ENCODE peak calls at places on chromosomes 5 and 9, in seven cellular contexts. E, T, V, O, Y, U and W are unnamed samples.

GRCh38 chr5:127723571-127723970 is 20.4 kb downstream of the CCDC192 start:
- DNase-seq in E (peak), T (no peak), V (peak), O (no peak), Y (no peak), U (no peak), W (no peak)

GRCh38 chr5:142184939-142185526 is 76.5 kb downstream of the NDFIP1 start:
- DNase-seq in E (no peak), T (no peak), V (no peak), O (no peak), Y (peak), U (no peak), W (peak)

GRCh38 chr9:73911814-73912213 is 585.3 kb upstream of the RORB start:
- DNase-seq in E (no peak), T (no peak), V (no peak), O (no peak), Y (no peak), U (no peak), W (no peak)

GRCh38 chr5:58773744-58774441 is 191.0 kb downstream of the RAB3C start:
- DNase-seq in E (no peak), T (no peak), V (no peak), O (no peak), Y (no peak), U (no peak), W (no peak)

GRCh38 chr9:35660966-35661413 is 2.9 kb downstream of the CCDC107 start:
- DNase-seq in E (peak), T (no peak), V (no peak), O (peak), Y (no peak), U (peak), W (peak)

GRCh38 chr9:130780865-130781504 is 54.1 kb upstream of the ABL1 start:
- DNase-seq in E (peak), T (no peak), V (no peak), O (no peak), Y (no peak), U (no peak), W (no peak)

GRCh38 chr5:145484195-145484594 is 350.9 kb downstream of the PRELID2 start:
- DNase-seq in E (peak), T (no peak), V (no peak), O (peak), Y (no peak), U (no peak), W (no peak)

GRCh38 chr5:107621089-107621488 is 49.6 kb downstream of the EFNA5 start:
- DNase-seq in E (no peak), T (no peak), V (no peak), O (no peak), Y (no peak), U (no peak), W (no peak)

GRCh38 chr9:34559616-34560546 is 29.6 kb downstream of the CNTFR start:
- DNase-seq in E (peak), T (no peak), V (no peak), O (no peak), Y (peak), U (peak), W (no peak)

GRCh38 chr5:72281764-72282499 is 38.1 kb downstream of the MRPS27 start:
- DNase-seq in E (peak), T (no peak), V (no peak), O (peak), Y (peak), U (peak), W (no peak)

DNA sequence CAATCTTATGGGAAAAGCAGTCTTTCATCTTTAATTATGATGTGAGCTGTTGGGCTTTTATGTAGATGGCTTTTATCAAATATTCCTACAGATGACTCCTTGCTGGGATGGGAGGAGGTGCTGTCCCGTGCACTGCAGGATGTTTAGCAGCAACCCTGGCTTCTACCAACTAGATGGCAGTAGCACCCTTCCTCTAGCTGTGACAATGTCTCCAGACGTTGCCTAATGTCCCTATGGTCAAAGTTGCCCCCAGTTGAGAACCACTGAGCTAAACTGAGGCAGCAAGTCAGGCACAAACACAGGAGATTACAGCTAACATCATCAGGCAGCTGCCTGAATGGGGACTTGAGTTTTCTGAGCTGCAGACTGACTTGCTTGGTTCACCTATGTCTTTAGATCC is 401.9 kb upstream of the PDE4D start:
- DNase-seq in E (peak), T (peak), V (no peak), O (peak), Y (peak), U (peak), W (peak)
- TF ChIP-seq CTCF in E (peak), T (peak), V (no peak), O (peak), Y (peak), U (peak), W (peak)

DNA sequence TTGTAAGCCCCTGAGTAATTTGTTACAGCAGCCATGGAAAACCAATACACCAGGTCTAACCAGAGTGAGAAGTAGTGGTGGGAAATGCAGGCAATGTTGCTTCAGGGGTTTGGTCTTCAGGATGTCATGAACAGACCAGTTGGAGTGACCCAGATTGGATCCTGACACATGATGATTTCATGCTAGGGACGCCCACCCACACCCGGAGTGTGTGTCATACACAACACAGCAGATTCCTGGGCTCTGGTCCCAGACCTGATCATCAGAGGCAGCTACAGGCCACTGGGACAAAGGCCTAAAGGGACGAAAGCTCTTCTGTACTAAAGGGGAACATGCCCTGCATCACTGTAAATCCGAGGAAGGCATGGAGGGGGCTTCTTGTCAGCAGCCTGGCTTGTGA is 194.2 kb downstream of the NSG2 start:
- DNase-seq in E (no peak), T (no peak), V (no peak), O (no peak), Y (no peak), U (no peak), W (no peak)
- TF ChIP-seq REST in E (no peak), T (no peak), V (no peak), O (no peak), Y (no peak), U (no peak), W (no peak)

GRCh38 chr5:31033295-31033694 is 160.2 kb upstream of the CDH6 start:
- DNase-seq in E (no peak), T (no peak), V (no peak), O (no peak), Y (no peak), U (no peak), W (no peak)

GRCh38 chr5:31027726-31028125 is 165.8 kb upstream of the CDH6 start:
- DNase-seq in E (peak), T (no peak), V (no peak), O (no peak), Y (no peak), U (peak), W (no peak)

DNA sequence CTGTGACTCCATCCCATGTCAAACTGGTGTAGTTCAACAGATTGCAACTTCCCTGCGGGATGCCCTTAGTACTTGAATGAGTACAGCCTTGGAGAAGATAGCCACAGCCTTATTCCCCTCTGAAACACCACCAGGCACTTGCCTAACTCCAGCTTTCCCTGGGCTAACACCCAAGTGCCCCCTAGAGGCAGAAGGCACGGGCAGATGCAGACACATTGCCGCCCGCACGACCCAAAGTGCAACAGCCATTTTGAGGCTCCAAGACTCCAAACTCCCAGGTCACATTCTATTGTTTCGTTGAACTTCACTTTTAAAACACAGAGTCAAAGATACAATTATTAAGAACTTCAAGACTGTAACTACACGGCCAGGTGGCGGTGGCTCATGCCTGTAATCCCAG is 163.6 kb upstream of the CDH6 start:
- DNase-seq in E (peak), T (no peak), V (no peak), O (no peak), Y (peak), U (no peak), W (peak)
- TF ChIP-seq CTCF in E (no peak), T (no peak), V (no peak), O (no peak), Y (no peak), U (peak), W (peak)

GRCh38 chr9:22129134-22129533 is 120.0 kb upstream of the CDKN2B start:
- DNase-seq in E (peak), T (no peak), V (no peak), O (no peak), Y (no peak), U (no peak), W (no peak)
- TF ChIP-seq REST in E (no peak), T (no peak), V (no peak), O (no peak), Y (no peak), U (no peak), W (no peak)

DNA sequence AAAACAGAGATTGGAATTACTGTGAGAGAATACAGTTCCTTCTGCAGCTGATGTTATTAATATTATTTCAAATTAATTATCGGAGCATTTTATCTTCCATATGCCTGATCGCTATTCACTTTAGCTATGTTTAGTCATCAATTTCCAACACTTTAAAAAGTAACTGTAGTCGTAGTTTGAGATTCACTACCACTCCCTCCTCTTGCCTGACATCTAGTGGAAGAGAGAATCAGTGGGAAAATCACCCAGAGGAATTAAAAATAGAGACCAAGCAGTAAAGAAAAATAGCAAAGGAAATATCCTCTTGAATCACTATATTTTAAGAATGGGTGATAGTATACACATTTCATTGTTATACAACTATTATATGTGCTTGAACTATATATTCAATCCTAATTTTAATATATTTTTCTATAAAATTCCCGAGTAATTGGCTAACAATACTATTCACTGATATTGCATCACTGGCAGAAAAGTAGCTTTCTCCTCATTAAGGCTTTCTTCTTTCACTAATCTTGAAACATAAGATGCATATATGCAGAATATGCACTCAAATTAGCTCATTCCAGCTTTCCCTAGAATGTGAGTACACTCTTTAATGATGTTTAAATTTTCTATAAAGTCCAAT is 708.7 kb downstream of the CDH9 start:
- DNase-seq in E (peak), T (no peak), V (no peak), O (no peak), Y (peak), U (no peak), W (peak)
- TF ChIP-seq CTCF in E (peak), T (no peak), V (peak), O (peak), Y (peak), U (peak), W (peak)

DNA sequence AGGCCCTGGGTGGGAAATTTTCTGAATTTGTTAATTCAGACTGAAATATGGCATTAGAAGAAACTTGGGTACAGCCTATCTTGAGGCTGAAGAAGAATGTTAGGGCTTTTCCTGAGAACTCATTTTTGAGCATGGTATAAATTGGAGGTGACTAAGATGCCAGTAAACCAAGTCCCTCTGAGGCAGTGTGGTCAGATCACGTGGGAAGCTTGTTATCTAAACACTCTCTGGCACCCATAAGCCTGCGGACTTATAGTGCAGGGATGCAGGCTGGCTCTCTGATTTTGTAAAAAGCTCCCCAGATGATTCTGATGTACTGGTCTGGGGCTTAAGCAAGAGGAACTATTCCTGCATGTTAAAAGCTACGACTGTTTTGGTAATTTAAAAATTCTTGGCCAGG is 34.3 kb downstream of the MTMR12 start:
- DNase-seq in E (no peak), T (no peak), V (no peak), O (no peak), Y (no peak), U (no peak), W (no peak)
- TF ChIP-seq REST in E (no peak), T (no peak), V (no peak), O (no peak), Y (no peak), U (no peak), W (no peak)

GRCh38 chr5:96999856-97000255 is 64.0 kb downstream of the LNPEP start:
- DNase-seq in E (no peak), T (no peak), V (no peak), O (no peak), Y (no peak), U (no peak), W (no peak)

GRCh38 chr5:97000391-97000790 is 64.5 kb downstream of the LNPEP start:
- DNase-seq in E (peak), T (no peak), V (no peak), O (no peak), Y (no peak), U (no peak), W (no peak)

GRCh38 chr5:96994493-96994892 is 58.6 kb downstream of the LNPEP start:
- DNase-seq in E (no peak), T (no peak), V (no peak), O (no peak), Y (no peak), U (no peak), W (no peak)

GRCh38 chr5:96995419-96995818 is 59.5 kb downstream of the LNPEP start:
- DNase-seq in E (no peak), T (no peak), V (no peak), O (no peak), Y (no peak), U (no peak), W (no peak)

GRCh38 chr5:96997265-96997859 is 61.5 kb downstream of the LNPEP start:
- DNase-seq in E (peak), T (no peak), V (no peak), O (peak), Y (peak), U (peak), W (peak)
- TF ChIP-seq CTCF in E (peak), T (peak), V (no peak), O (peak), Y (peak), U (peak), W (peak)

GRCh38 chr9:125977223-125977622 is 230.1 kb downstream of the PBX3 start:
- DNase-seq in E (no peak), T (no peak), V (no peak), O (no peak), Y (no peak), U (no peak), W (no peak)
- TF ChIP-seq REST in E (no peak), T (no peak), V (no peak), O (no peak), Y (no peak), U (no peak), W (no peak)

DNA sequence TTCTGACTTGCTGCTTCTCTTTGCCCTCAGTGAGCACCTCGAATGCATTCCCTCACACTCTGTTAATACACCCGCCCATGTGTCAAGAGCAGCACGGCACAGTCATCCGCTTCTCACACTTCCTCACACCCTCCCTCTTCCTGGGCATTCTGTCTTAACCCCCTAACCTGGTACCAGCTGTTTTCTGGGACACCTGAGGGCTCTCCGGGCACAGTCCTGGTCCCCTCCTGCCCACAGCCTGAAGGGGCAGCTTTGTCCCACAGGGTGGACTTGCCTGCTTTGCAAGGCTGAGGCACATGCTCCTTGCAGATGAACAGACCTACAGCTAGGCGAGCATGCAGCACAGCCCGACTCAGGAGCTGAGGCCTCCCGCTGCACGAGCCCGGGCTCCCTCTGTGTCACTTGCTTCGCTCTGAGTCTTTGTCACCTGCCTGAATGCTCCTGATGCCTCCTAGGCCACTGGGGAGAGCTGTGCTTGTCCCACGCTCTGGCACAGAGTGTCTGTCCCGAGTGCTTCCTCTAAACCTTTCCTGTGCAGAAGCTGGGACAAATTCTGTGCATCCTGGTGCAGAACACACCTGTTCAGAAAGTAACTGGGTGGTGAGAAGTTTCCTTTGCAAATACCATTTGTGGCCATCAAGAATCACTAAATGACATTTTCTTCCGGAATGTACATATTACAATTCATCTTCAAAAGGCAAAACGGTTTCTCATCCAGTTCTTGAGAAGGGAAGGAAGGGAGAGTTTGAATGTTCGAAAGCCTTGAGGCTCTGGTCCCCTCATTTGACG is 47.8 kb downstream of the AHRR start:
- DNase-seq in E (no peak), T (peak), V (no peak), O (no peak), Y (no peak), U (no peak), W (no peak)
- TF ChIP-seq CTCF in E (no peak), T (no peak), V (no peak), O (no peak), Y (no peak), U (no peak), W (no peak)